ENCODE peak calls at places on chromosomes 1 and 21, in eight cellular contexts. B, D, J, H, W, X, G and E are unnamed samples.

GRCh38 chr1:163820190-163820589 is 498.4 kb downstream of the NUF2 start:
- DNase-seq in B (no peak), D (no peak), J (no peak), H (no peak), W (no peak), X (no peak), G (no peak), E (no peak)

GRCh38 chr1:204829133-204829532 is 41.5 kb upstream of the NFASC start:
- DNase-seq in B (no peak), D (no peak), J (no peak), H (no peak), W (no peak), X (no peak), G (no peak), E (no peak)

GRCh38 chr1:84689514-84690396 is 506 bp downstream of the SSX2IP start:
- DNase-seq in B (peak; percentile 75), D (no peak), J (peak; percentile 86), H (peak; percentile 58), W (no peak), X (peak; percentile 62), G (peak; percentile 18), E (peak; percentile 54)

GRCh38 chr21:28509031-28509430 is 483.6 kb downstream of the LTN1 start:
- DNase-seq in B (no peak), D (no peak), J (no peak), H (no peak), W (no peak), X (no peak), G (no peak), E (no peak)

GRCh38 chr1:214494706-214495105 is 56.7 kb downstream of the PTPN14 start:
- DNase-seq in B (no peak), D (peak; percentile 34), J (no peak), H (no peak), W (peak; percentile 72), X (no peak), G (no peak), E (peak; percentile 35)

GRCh38 chr1:205593532-205593931 is 38.3 kb downstream of the ELK4 start:
- DNase-seq in B (no peak), D (no peak), J (no peak), H (no peak), W (no peak), X (no peak), G (no peak), E (no peak)

GRCh38 chr21:35249636-35250035 is 200.5 kb upstream of the RUNX1 start:
- DNase-seq in B (no peak), D (no peak), J (no peak), H (no peak), W (peak; percentile 42), X (no peak), G (no peak), E (no peak)

GRCh38 chr1:241998950-241999495 is at the start of gene MAP1LC3C:
- DNase-seq in B (no peak), D (no peak), J (no peak), H (no peak), W (no peak), X (no peak), G (no peak), E (no peak)

GRCh38 chr1:25566730-25567341 is 23.4 kb downstream of the LDLRAP1 start:
- DNase-seq in B (peak; percentile 59), D (peak; percentile 84), J (peak; percentile 89), H (no peak), W (no peak), X (peak; percentile 73), G (no peak), E (peak; percentile 70)

GRCh38 chr1:219575563-219575962 is 37.3 kb downstream of the ZC3H11B start:
- DNase-seq in B (no peak), D (no peak), J (no peak), H (no peak), W (no peak), X (no peak), G (no peak), E (no peak)

GRCh38 chr1:19406680-19407079 is 78.7 kb downstream of the CAPZB start:
- DNase-seq in B (no peak), D (no peak), J (no peak), H (no peak), W (no peak), X (no peak), G (no peak), E (no peak)

GRCh38 chr1:19404748-19405147 is 80.6 kb downstream of the CAPZB start:
- DNase-seq in B (no peak), D (no peak), J (no peak), H (no peak), W (no peak), X (no peak), G (no peak), E (no peak)

GRCh38 chr1:19405761-19406481 is 79.4 kb downstream of the CAPZB start:
- DNase-seq in B (no peak), D (no peak), J (no peak), H (no peak), W (no peak), X (no peak), G (no peak), E (no peak)

GRCh38 chr1:19403256-19403655 is 82.1 kb downstream of the CAPZB start:
- DNase-seq in B (no peak), D (no peak), J (peak; percentile 55), H (no peak), W (no peak), X (no peak), G (no peak), E (no peak)

GRCh38 chr1:19405195-19405760 is 80.1 kb downstream of the CAPZB start:
- DNase-seq in B (no peak), D (no peak), J (no peak), H (no peak), W (no peak), X (no peak), G (no peak), E (no peak)
- TF ChIP-seq CTCF in B (no peak), D (peak; percentile 52), J (peak; percentile 42), H (no peak), W (no peak), X (peak; percentile 30), G (no peak), E (peak; percentile 31)

GRCh38 chr1:30755746-30756145 is 1.8 kb downstream of the LAPTM5 start:
- DNase-seq in B (no peak), D (no peak), J (no peak), H (no peak), W (no peak), X (no peak), G (no peak), E (no peak)
- TF ChIP-seq CTCF in B (no peak), D (no peak), J (no peak), H (no peak), W (no peak), X (no peak), G (no peak), E (no peak)

GRCh38 chr1:44553127-44553758 is 121.0 kb downstream of the TMEM53 start:
- DNase-seq in B (no peak), D (no peak), J (no peak), H (no peak), W (no peak), X (no peak), G (no peak), E (no peak)
- TF ChIP-seq CTCF in B (no peak), D (no peak), J (no peak), H (no peak), W (no peak), X (no peak), G (no peak), E (no peak)

GRCh38 chr1:43653339-43653738 is 3.4 kb downstream of the KDM4A start:
- DNase-seq in B (no peak), D (peak; percentile 15), J (no peak), H (no peak), W (no peak), X (no peak), G (peak; percentile 36), E (peak; percentile 42)
- TF ChIP-seq CTCF in B (no peak), D (peak; percentile 53), J (no peak), H (no peak), W (no peak), X (no peak), G (no peak), E (peak; percentile 41)

GRCh38 chr1:54546651-54547348 is 1.2 kb upstream of the ACOT11 start:
- DNase-seq in B (no peak), D (no peak), J (no peak), H (no peak), W (no peak), X (no peak), G (no peak), E (no peak)

GRCh38 chr1:54549181-54549924 is 1.3 kb downstream of the ACOT11 start:
- DNase-seq in B (no peak), D (no peak), J (no peak), H (no peak), W (no peak), X (no peak), G (no peak), E (no peak)

GRCh38 chr1:54547601-54548388 is at the start of gene ACOT11:
- DNase-seq in B (peak; percentile 77), D (no peak), J (peak; percentile 98), H (peak; percentile 77), W (no peak), X (peak; percentile 93), G (peak; percentile 36), E (peak; percentile 25)

GRCh38 chr1:54545916-54546635 is 2.0 kb upstream of the ACOT11 start:
- DNase-seq in B (no peak), D (no peak), J (no peak), H (no peak), W (no peak), X (no peak), G (no peak), E (no peak)

DNA sequence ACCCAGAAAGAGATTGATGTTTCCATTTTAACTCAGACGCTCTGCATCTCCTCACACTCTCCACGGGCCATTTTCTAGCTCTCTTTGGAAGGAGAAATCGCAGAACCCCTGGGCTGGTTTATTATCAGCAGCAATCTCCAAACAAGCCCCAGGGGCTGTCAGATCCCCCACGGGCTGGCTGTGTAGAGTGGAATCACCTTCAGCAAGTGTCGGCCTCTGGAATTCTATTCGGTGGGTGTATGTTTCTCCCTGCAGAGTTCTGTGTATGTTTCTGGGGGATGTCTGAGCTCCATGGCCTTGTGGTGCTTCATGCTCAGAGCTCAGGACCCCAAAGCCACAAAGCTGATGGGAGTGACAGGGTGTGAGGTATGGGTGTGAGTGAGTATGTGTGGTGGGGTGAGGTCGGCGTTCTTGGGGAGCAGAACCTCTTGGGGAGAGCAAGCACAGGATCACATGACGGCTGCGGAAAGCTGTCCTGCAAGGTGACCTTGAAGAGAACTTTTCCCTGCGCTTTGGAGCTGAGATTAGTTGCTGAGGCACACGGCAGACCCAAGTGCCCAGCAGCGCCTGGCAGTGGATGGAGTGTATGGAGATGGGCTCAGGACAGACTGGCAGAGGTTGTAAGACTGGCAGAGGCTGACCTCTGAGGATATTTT is 489 bp downstream of the ACOT11 start:
- DNase-seq in B (no peak), D (no peak), J (no peak), H (peak; percentile 47), W (no peak), X (no peak), G (no peak), E (no peak)
- TF ChIP-seq CTCF in B (no peak), D (no peak), J (no peak), H (no peak), W (no peak), X (no peak), G (no peak), E (no peak)

DNA sequence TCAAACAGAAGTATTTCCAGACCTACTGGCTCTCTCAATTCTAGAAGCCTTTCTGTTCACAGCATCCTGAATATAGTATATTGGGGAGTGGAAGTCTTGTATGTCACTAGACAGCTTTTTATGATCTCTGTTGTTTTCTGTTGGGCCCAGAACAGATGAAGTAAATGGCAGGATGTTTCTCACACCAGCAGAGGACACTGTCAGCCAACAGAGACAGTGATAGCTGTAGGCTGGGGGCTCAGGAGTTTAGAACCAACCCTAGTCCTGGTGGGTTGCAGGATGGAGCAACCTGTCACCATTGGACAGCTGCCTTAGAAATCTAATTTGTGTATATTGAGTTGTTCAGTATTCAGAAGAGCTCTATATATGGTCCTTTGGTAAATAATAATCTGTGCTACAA is 16.9 kb downstream of the AGO1 start:
- DNase-seq in B (no peak), D (no peak), J (no peak), H (no peak), W (no peak), X (no peak), G (no peak), E (no peak)
- TF ChIP-seq CTCF in B (no peak), D (peak; percentile 24), J (no peak), H (no peak), W (no peak), X (no peak), G (no peak), E (no peak)